ENCODE peak calls at places on chromosomes 3 and 15, in six cellular contexts. F is transverse colon, P is A549, O is IMR-90, B is breast epithelium, N is body of pancreas. Q is an unnamed sample.

GRCh38 chr3:53159415-53160135 is 1.4 kb upstream of the PRKCD start:
- DNase-seq in F (peak; percentile 91), P (peak; percentile 20), O (no peak), B (no peak), N (peak; percentile 94), Q (no peak)

GRCh38 chr15:63244976-63245645 is 32.3 kb upstream of the APH1B start:
- DNase-seq in F (no peak), P (no peak), O (no peak), B (no peak), N (no peak), Q (no peak)

GRCh38 chr15:90592144-90592887 is 62.6 kb downstream of the CRTC3 start:
- DNase-seq in F (no peak), P (peak; percentile 77), O (peak; percentile 90), B (no peak), N (no peak), Q (peak; percentile 39)

GRCh38 chr3:141164844-141165243 is 66.8 kb upstream of the PXYLP1 start:
- DNase-seq in F (no peak), P (no peak), O (no peak), B (no peak), N (no peak), Q (no peak)

GRCh38 chr15:50051811-50052419 is 67.1 kb downstream of the ATP8B4 start:
- DNase-seq in F (peak; percentile 43), P (peak; percentile 87), O (peak; percentile 91), B (no peak), N (peak; percentile 46), Q (peak; percentile 2)

GRCh38 chr15:77821188-77821958 is 188.7 kb upstream of the LINGO1 start:
- DNase-seq in F (peak; percentile 46), P (peak; percentile 77), O (peak; percentile 47), B (no peak), N (peak; percentile 51), Q (peak; percentile 67)

GRCh38 chr15:73989001-73989798 is 2.9 kb downstream of the STOML1 start:
- DNase-seq in F (no peak), P (peak; percentile 41), O (peak; percentile 86), B (no peak), N (no peak), Q (no peak)

GRCh38 chr3:10882851-10883250 is 66.8 kb downstream of the SLC6A11 start:
- DNase-seq in F (no peak), P (no peak), O (no peak), B (no peak), N (no peak), Q (no peak)

GRCh38 chr15:88002721-88003120 is 253.8 kb downstream of the NTRK3 start:
- DNase-seq in F (no peak), P (no peak), O (no peak), B (no peak), N (no peak), Q (no peak)

GRCh38 chr3:44058022-44058867 is 183.4 kb upstream of the TOPAZ1 start:
- DNase-seq in F (peak; percentile 18), P (no peak), O (peak; percentile 28), B (no peak), N (no peak), Q (peak; percentile 57)

GRCh38 chr3:162437480-162437879 is 940.9 kb downstream of the OTOL1 start:
- DNase-seq in F (no peak), P (no peak), O (peak; percentile 52), B (no peak), N (no peak), Q (no peak)

GRCh38 chr3:50676031-50676705 is 1.4 kb downstream of the DOCK3 start:
- DNase-seq in F (no peak), P (no peak), O (no peak), B (no peak), N (no peak), Q (no peak)

GRCh38 chr3:158165730-158166129 is 55.8 kb downstream of the RSRC1 start:
- DNase-seq in F (no peak), P (no peak), O (no peak), B (no peak), N (no peak), Q (no peak)

GRCh38 chr3:77039606-77040553 is at the start of gene ROBO2:
- DNase-seq in F (peak; percentile 10), P (no peak), O (peak; percentile 2), B (no peak), N (peak; percentile 13), Q (no peak)

GRCh38 chr3:171457263-171458055 is 2.7 kb downstream of the TNIK start:
- DNase-seq in F (peak; percentile 35), P (no peak), O (no peak), B (no peak), N (no peak), Q (no peak)

GRCh38 chr3:166498439-166498838 is 661.2 kb upstream of the BCHE start:
- DNase-seq in F (no peak), P (no peak), O (no peak), B (no peak), N (no peak), Q (no peak)

GRCh38 chr3:62653806-62654205 is 221.4 kb downstream of the CADPS start:
- DNase-seq in F (no peak), P (no peak), O (no peak), B (no peak), N (no peak), Q (no peak)

GRCh38 chr15:101116681-101116976 is 135.2 kb downstream of the CHSY1 start:
- DNase-seq in F (no peak), P (no peak), O (no peak), B (no peak), N (no peak), Q (no peak)

DNA sequence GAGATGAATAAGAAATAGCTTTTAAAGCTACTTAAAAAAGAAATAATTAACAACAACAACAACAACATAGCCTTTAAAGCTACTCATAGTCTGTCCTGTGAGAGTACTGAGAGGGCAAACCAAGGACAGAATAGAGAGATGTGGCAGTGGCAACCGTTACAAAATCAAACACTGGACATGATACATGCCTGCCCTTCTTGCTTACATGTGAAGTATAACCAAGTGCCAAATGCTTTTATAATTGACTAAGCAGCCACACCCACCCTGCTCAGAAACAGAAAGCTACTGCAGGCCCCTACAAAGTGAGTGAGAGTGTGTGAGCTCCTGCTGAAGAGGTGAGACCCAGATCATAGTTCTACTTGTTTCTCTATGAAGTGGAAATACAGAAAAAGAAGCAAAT is 38.4 kb downstream of the NDUFB4 start:
- DNase-seq in F (no peak), P (no peak), O (no peak), B (no peak), N (no peak), Q (no peak)
- TF ChIP-seq POLR2A in F (no peak), P (no peak), O (no peak), B (no peak), N (no peak), Q (no peak)

GRCh38 chr3:126083913-126084514 is at the start of gene SLC41A3:
- DNase-seq in F (peak; percentile 93), P (peak; percentile 81), O (peak; percentile 65), B (peak; percentile 86), N (peak; percentile 88), Q (peak; percentile 76)
- TF ChIP-seq POLR2A in F (peak; percentile 46), P (peak; percentile 1), O (no peak), B (no peak), N (peak; percentile 70), Q (peak; percentile 35)

DNA sequence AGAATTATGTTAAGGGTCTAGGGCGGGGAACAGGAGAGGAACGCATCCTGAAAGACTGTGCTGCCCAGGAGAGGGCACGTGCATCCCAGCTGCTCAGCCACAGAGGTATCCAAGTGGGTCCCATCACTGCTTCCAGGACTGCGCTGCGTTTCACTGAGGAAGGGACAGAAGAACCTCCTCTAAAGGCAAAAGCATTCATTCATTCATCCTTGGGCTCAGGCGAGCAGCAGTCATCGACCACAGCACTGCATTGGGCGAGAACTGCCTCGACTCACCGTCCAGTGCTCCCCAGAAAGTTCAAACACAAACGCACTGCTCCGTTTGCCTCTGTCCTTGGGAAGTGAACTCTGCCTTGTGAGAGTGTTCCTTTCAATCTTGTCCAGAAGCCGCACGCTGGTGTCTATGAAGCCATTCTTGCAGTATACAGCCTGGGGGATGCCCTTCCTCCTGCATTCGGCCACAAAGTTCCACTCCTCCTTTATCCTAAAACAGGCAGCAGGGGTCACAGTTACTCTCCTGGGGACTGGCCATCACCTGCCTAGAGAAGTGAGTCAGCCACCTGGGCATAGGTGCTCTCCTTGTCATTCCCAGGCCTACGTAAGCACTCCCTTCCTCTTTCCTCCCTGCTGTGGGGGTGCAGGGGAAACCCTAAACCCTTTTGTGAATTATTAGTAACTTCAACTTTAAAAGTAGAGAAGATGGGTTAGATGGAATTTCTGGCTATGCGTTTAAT is 21.2 kb downstream of the LRRC2 start:
- DNase-seq in F (no peak), P (no peak), O (no peak), B (no peak), N (no peak), Q (no peak)
- TF ChIP-seq POLR2A in F (no peak), P (no peak), O (no peak), B (no peak), N (no peak), Q (no peak)

DNA sequence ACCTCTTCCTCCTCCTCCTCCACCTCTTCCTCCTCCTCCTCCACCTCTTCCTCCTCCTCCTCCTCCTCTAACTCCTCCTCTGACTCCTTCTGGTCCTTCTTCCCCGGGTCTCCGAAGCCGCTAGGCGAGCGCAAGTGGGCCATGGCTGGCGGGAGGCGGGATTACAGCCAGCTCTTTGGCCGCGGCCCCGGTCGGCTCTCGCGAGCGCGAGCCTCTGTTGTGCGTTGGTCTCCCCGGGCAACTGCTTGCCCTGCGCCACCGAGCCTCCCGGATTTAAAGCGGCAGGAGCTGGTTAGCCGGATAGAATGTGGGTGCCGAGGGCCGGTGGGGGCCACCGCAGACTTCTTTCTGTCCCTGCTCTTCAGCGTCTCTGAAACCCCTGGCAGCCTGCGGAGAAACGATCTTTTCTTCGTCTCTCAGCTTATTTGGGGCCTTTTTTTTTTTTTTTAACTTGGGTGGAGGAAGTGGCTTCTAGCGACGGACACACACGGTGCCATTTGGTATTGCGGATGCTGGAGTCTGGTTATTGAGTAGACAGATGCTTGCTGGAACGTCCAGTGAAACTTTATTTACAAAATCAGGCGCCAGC is at the start of gene ERICH6:
- DNase-seq in F (peak; percentile 93), P (peak; percentile 92), O (peak; percentile 85), B (peak; percentile 92), N (peak; percentile 93), Q (peak; percentile 89)
- TF ChIP-seq POLR2A in F (peak; percentile 58), P (peak; percentile 3), O (peak; percentile 65), B (peak; percentile 32), N (peak; percentile 72), Q (peak; percentile 3)

DNA sequence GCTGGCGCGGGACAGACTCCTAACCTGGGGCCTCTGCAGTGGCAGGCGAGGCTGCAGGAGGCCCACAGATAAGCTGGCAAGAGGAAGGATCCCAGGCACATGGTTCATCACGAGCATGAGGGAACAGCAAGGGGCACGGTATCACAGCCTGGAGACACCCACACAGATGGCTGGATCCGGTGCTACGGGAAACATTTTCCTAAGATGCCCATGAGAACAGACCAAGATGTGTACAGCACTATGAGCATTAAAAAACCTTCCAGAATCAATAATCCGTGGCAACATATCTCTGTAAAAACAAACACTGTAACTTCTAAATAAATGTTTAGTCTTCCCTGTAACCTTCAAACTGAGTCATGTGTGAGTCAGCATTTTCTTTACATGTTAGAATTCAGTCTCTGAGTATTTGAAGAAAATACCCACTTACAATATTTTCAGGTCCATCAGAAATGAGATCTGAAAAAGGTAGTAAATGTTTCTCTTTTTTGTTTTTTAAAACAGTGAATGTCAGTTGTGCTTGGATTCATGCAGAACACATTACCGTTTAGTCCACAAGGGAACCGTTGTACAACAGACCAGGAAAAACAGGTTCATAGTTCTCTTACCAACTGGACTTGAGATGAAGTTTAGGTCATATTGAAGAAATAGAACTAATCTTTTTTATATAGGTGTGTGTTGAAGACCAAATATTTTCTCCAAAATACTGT is 75.9 kb downstream of the BOC start:
- DNase-seq in F (no peak), P (peak; percentile 62), O (peak; percentile 92), B (no peak), N (peak; percentile 39), Q (peak; percentile 38)
- TF ChIP-seq POLR2A in F (no peak), P (no peak), O (no peak), B (no peak), N (no peak), Q (no peak)

Q was measured in H54.